ENCODE peak calls at places on chromosomes 4 and X, in four cellular contexts. R, X, O and L are unnamed samples.
A peak's percentile ranks its signal among the peaks of the same experiment; 100 is the strongest.

GRCh38 chr4:186192068-186192751 is 843 bp downstream of the CYP4V2 start:
- DNase-seq in R (peak; percentile 60), X (peak; percentile 73), O (peak; percentile 28), L (peak; percentile 76)

GRCh38 chr4:6338175-6338950 is 68.7 kb downstream of the WFS1 start:
- DNase-seq in R (peak; percentile 11), X (peak; percentile 52), O (no peak), L (peak; percentile 15)

GRCh38 chrX:41250867-41251266 is 83.1 kb upstream of the DDX3X start:
- DNase-seq in R (no peak), X (no peak), O (no peak), L (no peak)

GRCh38 chr4:129230836-129231235 is 134.9 kb downstream of the C4orf33 start:
- DNase-seq in R (no peak), X (no peak), O (no peak), L (no peak)

GRCh38 chr4:15003891-15004700 is 1.8 kb downstream of the CPEB2 start:
- DNase-seq in R (peak; percentile 63), X (peak; percentile 75), O (peak; percentile 41), L (peak; percentile 46)

GRCh38 chr4:187235456-187236170 is 512.0 kb upstream of the FAT1 start:
- DNase-seq in R (no peak), X (no peak), O (no peak), L (no peak)

GRCh38 chr4:22014222-22014741 is 65.7 kb upstream of the KCNIP4 start:
- DNase-seq in R (no peak), X (no peak), O (no peak), L (no peak)

GRCh38 chrX:144730486-144730885 is 516.8 kb upstream of the SPANXN1 start:
- DNase-seq in R (no peak), X (no peak), O (no peak), L (no peak)

GRCh38 chr4:153222162-153222789 is 18.0 kb downstream of the TRIM2 start:
- DNase-seq in R (peak; percentile 72), X (peak; percentile 72), O (peak; percentile 39), L (peak; percentile 60)

GRCh38 chr4:8580321-8581093 is at the start of gene GPR78:
- DNase-seq in R (peak; percentile 69), X (no peak), O (peak; percentile 43), L (peak; percentile 19)

GRCh38 chr4:23028875-23029274 is 336.1 kb downstream of the GBA3 start:
- DNase-seq in R (no peak), X (no peak), O (no peak), L (no peak)

GRCh38 chr4:6492027-6492590 is 19.7 kb upstream of the PPP2R2C start:
- DNase-seq in R (no peak), X (no peak), O (no peak), L (no peak)

GRCh38 chr4:182192511-182193181 is 50.6 kb upstream of the TENM3 start:
- DNase-seq in R (no peak), X (no peak), O (no peak), L (no peak)

GRCh38 chr4:101651778-101652177 is 138.8 kb upstream of the BANK1 start:
- DNase-seq in R (no peak), X (no peak), O (peak; percentile 26), L (no peak)

GRCh38 chrX:19760345-19760744 is 127.1 kb downstream of the SH3KBP1 start:
- DNase-seq in R (no peak), X (no peak), O (no peak), L (no peak)

GRCh38 chrX:19761554-19762295 is 125.7 kb downstream of the SH3KBP1 start:
- DNase-seq in R (no peak), X (no peak), O (no peak), L (no peak)

GRCh38 chrX:19756577-19757131 is 130.7 kb downstream of the SH3KBP1 start:
- DNase-seq in R (no peak), X (no peak), O (no peak), L (no peak)

GRCh38 chrX:19760841-19761512 is 126.4 kb downstream of the SH3KBP1 start:
- DNase-seq in R (no peak), X (no peak), O (no peak), L (no peak)

DNA sequence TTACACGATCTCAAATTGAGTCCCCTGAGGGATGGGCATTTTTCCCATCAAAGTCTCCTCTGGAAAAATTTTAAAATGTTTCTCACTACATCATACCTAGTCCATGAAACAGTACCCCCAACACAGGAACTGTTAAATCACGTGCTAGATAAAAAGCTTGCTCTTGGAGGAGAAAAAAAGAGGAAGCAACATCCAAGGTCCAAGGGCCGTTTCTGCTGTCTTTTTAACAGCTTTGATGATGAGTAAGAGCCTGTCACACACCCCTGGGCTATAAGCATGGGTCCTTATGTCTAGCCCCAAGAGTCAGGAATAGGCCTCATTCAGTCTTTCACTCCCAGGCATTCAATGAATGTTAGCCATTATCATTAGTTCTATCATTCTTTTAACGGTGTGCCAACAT is 128.9 kb downstream of the SH3KBP1 start:
- DNase-seq in R (no peak), X (no peak), O (no peak), L (peak; percentile 13)
- H3K4me1 ChIP-seq in R (no peaks in the 10 kb centered on the region), X (no peaks in the 10 kb centered on the region), O (peaks cover 4% of the 10 kb centered on the region), L (no peaks in the 10 kb centered on the region)

GRCh38 chr4:86893136-86893535 is 914 bp upstream of the C4orf36 start:
- DNase-seq in R (no peak), X (no peak), O (no peak), L (no peak)
- H3K27ac ChIP-seq in R (no peak overlapping the region), X (no peak overlapping the region), O (no peak overlapping the region), L (no peak overlapping the region)

DNA sequence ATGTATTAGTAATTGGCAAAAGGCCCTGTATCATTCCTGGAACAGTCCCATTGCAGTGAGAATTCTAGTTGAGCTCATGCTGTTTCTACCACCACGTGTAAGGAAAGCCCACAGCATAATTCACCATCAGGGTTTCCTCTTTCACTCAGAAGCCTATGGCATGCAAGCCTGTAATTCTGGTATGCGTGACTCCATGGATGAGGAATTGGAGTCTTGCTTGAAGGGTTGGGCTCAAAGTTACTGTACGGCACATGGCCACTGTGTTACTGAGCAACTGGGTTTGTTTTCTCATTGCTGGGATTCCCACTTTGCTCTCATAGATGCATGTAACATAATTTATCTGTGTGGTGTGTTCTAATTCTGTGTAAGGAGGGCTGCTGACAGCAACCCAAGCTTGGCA is 132.3 kb upstream of the NR3C2 start:
- DNase-seq in R (no peak), X (no peak), O (no peak), L (no peak)
- H3K4me1 ChIP-seq in R (no peaks in the 10 kb centered on the region), X (no peaks in the 10 kb centered on the region), O (no peaks in the 10 kb centered on the region), L (no peaks in the 10 kb centered on the region)

GRCh38 chr4:53906786-53907185 is 157.6 kb downstream of the CHIC2 start:
- DNase-seq in R (no peak), X (no peak), O (no peak), L (no peak)
- H3K27ac ChIP-seq in R (peak overlapping the region; percentile 64), X (no peak overlapping the region), O (peak overlapping the region; percentile 52), L (no peak overlapping the region)

DNA sequence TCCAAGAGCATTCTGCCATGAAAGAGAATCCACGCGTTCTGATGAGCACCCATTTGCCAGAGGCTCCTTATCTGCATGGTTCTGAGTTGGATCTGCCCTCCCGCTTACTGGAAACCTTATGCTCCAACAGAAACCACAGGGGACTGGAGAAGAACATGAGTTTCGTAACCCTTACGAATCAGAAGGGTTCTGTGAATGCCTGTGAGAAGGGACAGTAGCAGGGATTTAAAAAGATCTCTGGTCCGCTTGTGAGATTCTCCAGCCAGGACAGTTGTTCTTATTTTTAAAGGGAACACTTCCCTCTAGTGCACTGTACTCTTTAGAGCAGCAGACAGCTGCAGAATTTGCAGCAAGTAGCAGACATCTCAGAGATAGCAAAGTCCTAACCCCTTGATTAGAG is 22.5 kb upstream of the CENPU start:
- DNase-seq in R (no peak), X (no peak), O (no peak), L (no peak)
- H3K4me1 ChIP-seq in R (no peaks in the 10 kb centered on the region), X (no peaks in the 10 kb centered on the region), O (peaks cover 55% of the 10 kb centered on the region), L (no peaks in the 10 kb centered on the region)

GRCh38 chr4:99722662-99723061 is 65.0 kb upstream of the C4orf54 start:
- DNase-seq in R (no peak), X (no peak), O (no peak), L (peak; percentile 32)
- H3K27ac ChIP-seq in R (peak overlapping the region; percentile 71), X (peak overlapping the region; percentile 70), O (peak overlapping the region; percentile 89), L (no peak overlapping the region)

DNA sequence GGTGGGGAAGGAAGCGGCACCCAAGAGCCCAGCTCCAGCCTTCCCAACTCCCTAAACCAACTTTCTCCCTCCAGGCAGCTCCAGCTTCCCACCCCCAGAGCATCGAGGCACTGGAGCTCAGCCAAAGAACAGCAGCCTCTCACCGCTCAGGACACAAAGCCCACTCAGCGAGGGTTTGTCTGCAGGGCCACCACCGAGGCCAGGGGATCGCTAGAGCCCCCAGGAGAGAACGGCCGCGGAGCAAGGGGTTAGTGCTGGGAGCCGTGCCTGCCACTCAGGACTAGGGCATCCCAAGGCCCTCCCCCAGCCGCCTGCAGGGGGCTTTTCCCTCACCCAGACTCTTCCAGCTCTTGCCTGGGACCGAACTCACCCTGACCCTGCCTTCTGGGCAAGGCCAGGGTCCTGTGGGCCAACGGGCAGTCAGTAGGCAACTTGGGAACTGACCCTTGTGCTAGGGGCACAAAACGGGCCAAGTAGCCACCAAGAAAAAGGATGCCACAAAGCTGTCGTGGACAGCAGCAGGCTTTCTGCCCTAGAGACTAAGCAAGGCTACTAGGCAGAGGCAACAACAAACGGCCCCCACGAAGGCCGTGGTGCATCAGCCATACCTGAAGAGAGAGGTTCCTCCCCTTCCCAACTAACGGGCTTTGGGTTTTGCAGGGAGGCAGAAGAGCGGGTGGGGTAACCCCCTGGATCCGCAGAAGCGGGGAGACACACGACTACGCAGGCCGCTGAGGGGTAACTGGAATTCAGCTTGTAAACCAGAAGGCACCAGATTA is 2.3 kb downstream of the HCFC1 start:
- DNase-seq in R (peak; percentile 49), X (peak; percentile 49), O (no peak), L (no peak)
- H3K4me1 ChIP-seq in R (peaks cover 4% of the 10 kb centered on the region), X (no peaks in the 10 kb centered on the region), O (peaks cover 66% of the 10 kb centered on the region), L (no peaks in the 10 kb centered on the region)

DNA sequence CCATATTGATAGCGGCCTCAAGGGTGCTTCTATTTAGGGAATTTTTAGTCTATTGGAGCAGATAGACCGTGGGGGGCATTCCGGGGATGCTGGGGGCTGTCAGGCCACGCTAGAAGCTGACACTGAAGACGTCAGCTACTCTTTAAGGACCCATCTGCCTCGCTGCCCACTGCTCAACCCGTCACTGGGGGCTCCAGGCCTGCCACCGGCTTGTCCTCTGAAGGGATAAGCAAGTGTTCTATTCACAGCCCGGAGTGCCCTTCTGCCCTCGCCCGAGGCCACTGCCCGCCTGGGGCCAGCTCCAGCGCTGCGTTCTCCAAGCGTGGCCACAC is 674 bp upstream of the MSL3 start:
- DNase-seq in R (no peak), X (no peak), O (no peak), L (no peak)
- H3K27ac ChIP-seq in R (peak overlapping the region; percentile 79), X (peak overlapping the region; percentile 88), O (peak overlapping the region; percentile 92), L (peak overlapping the region; percentile 28)